ENCODE peak calls at places on chromosome 21, in eight cellular contexts. N is A549, O is IMR-90, J is GM12878, D is mammary epithelial cell, P is fibroblast of lung, Y is PC-3, U is OCI-LY7. X is an unnamed sample.

GRCh38 chr21:29511076-29511475 is 212.4 kb downstream of the BACH1 start:
- DNase-seq in P (peak), O (no peak), Y (no peak), U (no peak), N (no peak), J (no peak), D (no peak), X (no peak)

GRCh38 chr21:28781602-28782274 is 210.9 kb downstream of the LTN1 start:
- DNase-seq in Y (peak), D (peak), P (no peak), J (no peak), U (peak), N (no peak), O (peak), X (peak)

GRCh38 chr21:27129694-27130093 is 162.8 kb upstream of the ADAMTS5 start:
- DNase-seq in Y (no peak), O (no peak), D (no peak), P (no peak), J (no peak), N (no peak), U (no peak), X (no peak)

GRCh38 chr21:9758141-9758540 is 763.2 kb upstream of the TPTE start:
- DNase-seq in U (no peak), J (no peak), P (no peak), O (no peak), N (no peak), D (no peak), Y (no peak), X (no peak)

GRCh38 chr21:25171438-25171837 is 435.8 kb downstream of the MRPL39 start:
- DNase-seq in U (no peak), P (peak), Y (peak), O (peak), N (no peak), J (no peak), D (no peak), X (no peak)

GRCh38 chr21:26041441-26042180 is 129.0 kb downstream of the APP start:
- DNase-seq in O (peak), U (no peak), P (peak), Y (peak), D (peak), N (no peak), J (no peak), X (peak)

GRCh38 chr21:40335689-40336088 is 468.5 kb downstream of the PCP4 start:
- DNase-seq in D (no peak), J (no peak), U (no peak), N (no peak), P (no peak), Y (no peak), O (no peak), X (no peak)

GRCh38 chr21:31733521-31734149 is 1.7 kb upstream of the SCAF4 start:
- DNase-seq in N (no peak), Y (no peak), J (no peak), U (peak), P (no peak), O (peak), D (no peak), X (peak)

GRCh38 chr21:32309906-32310460 is 11.3 kb downstream of the MRAP start:
- DNase-seq in N (no peak), O (no peak), D (no peak), U (no peak), P (no peak), Y (no peak), J (no peak), X (peak)

GRCh38 chr21:34926784-34927548 is 122.1 kb downstream of the RUNX1 start:
- DNase-seq in Y (peak), O (peak), D (no peak), U (no peak), J (no peak), N (no peak), P (peak), X (peak)

GRCh38 chr21:34363733-34364132 is at the start of gene KCNE2:
- DNase-seq in D (no peak), P (no peak), O (no peak), Y (no peak), N (no peak), U (no peak), J (no peak), X (no peak)

GRCh38 chr21:14616303-14617039 is 70.4 kb upstream of the SAMSN1 start:
- DNase-seq in J (no peak), P (no peak), Y (peak), N (no peak), U (no peak), O (no peak), D (peak), X (no peak)

DNA sequence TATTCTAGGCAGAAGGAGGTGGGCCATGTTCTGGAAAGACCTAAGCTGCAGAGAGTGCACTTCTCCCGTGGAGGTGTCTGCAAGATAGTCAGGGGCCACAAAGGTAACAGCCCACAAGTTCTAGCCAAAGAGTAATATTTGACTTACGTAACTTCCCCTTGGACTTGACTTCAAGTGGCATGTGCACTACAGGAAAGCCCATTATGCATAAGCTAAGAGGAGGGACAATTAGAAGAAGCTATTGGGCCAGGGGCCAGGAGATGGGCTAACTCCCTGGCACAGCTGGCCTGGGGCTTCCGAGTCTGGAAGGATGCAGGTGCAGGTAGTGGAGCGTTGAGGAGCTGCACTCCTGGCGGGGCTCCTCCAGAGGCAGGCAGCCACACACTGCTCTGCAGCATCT is 58.3 kb downstream of the ERG start:
- DNase-seq in U (no peak), N (no peak), P (no peak), J (no peak), Y (no peak), O (no peak), D (no peak), X (peak)
- H3K27ac ChIP-seq in U (no peak), N (peak), P (no peak), J (no peak), Y (no peak), O (no peak), D (no peak), X (peak)

DNA sequence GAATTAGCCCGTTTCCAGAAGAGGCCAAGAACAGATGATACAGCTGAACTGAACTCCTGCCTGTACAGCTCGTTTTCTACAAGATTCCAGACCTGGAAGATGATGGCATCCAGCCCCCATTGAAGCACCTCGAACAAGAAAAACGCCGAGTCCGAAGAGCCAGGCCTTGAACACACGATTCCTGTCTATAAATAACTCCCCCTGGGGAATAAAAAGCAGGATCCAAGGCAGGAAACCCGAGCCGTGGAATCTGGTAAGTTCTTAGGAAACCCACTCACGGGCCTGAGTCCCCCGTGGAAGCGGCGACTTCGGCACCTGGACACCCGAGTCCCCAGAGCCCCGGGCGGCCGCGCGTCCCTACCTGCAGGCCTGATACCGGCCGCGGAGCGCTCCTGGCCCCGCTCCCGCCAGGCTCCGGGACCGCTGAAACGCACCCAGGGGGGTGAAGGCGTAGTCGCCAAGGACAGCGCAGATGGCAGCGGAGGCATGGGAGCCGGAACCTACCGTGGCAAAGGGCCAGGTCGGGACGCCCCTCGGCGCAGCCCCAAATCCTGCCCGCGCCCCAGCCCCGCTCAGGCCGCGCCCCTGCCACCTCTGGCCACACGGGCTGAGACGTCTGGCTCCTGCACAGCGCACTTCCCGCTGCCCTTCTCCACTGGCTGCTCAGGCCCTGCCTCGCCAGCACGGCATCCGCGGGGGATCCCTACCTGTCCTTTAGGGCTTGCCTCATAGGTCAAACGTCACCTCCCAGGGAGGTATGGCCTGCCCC is 14.0 kb upstream of the HLCS start:
- DNase-seq in U (no peak), O (no peak), Y (peak), N (no peak), P (peak), J (no peak), D (no peak), X (no peak)
- H3K4me3 ChIP-seq in U (no peak), O (peak), Y (peak), N (peak), P (peak), J (peak), D (peak), X (peak)

GRCh38 chr21:44982558-44983244 is 42.9 kb downstream of the SLX9 start:
- DNase-seq in U (no peak), N (no peak), D (no peak), J (no peak), P (peak), O (peak), Y (peak), X (peak)
- H3K4me2 ChIP-seq in U (no peak), N (no peak), D (no peak), J (no peak), P (no peak), O (no peak), Y (no peak), X (no peak)

DNA sequence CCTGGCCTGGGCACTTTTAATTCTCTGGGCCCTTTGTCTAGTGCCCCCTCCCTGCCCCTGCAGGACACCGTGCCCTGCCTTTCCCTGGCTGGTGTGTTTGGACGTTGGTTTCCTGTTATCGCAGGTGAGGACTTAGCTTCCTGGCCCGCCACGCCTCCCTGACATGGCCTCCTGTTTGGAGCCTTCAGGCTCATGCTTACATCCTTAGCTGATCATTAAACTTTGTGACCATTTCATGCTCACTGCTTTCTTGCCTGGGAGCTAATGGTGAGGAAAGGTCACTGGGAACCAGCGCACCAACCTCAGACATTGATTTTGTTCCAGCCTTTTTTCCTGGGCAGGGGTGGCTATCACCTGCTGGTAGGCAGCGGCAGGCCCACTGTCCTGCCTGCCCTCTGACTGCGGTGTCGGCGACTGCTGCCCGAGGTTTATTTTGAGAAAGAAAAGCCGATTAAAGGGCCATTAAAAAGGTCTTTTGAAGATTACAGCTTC is 3.7 kb downstream of the PFKL start:
- DNase-seq in P (no peak), U (peak), J (no peak), O (no peak), Y (no peak), D (no peak), N (no peak), X (no peak)
- H3K27ac ChIP-seq in P (no peak), U (peak), J (no peak), O (no peak), Y (no peak), D (no peak), N (no peak), X (no peak)

GRCh38 chr21:36320421-36321324 is 676 bp downstream of the MORC3 start:
- DNase-seq in P (peak), N (peak), J (peak), U (peak), O (peak), Y (peak), D (peak), X (peak)

GRCh38 chr21:36323032-36323431 is 3.0 kb downstream of the MORC3 start:
- DNase-seq in J (no peak), O (peak), D (peak), U (no peak), Y (peak), N (no peak), P (no peak), X (no peak)

GRCh38 chr21:36319767-36320420 is at the start of gene MORC3:
- DNase-seq in Y (peak), P (peak), N (peak), U (peak), O (peak), D (peak), J (peak), X (peak)

GRCh38 chr21:36322083-36322424 is 2.1 kb downstream of the MORC3 start:
- DNase-seq in N (no peak), Y (no peak), J (no peak), P (no peak), U (no peak), D (no peak), O (no peak), X (no peak)

DNA sequence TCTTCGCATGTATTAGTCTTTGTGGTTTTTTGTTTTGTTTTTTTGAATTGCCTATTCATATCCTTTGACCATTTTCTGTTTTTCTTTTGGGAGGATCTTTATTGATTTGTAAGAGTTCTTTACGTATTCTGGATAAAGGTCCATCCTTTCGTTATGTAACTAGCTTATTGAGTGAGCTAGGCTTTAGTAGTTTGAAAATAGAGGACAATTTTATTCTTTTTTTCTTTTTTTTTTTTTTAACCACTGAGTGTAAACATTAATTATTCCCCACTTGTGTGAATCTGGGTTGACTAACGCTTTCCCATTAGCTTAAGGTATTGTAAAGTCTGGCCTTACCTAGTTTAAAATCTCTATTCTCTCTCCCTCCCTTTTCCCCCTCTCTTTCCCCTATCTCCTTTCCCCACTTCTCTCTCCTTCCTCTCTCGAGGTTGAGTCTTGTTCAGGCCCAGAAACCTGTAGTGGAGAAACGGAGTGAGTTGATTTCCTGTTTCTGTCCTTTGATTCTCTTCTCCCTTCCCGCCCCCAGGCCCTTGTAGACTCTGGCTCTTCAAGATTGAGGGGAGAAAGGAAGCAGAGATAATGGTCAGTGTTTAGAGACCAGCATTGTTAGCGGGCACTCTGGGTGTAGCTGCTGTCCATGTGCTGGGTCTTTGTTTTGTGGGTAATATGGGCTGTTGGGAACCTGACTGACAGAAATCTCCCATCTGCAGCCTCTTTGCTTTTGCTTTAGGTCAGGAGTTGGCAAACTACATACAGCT is 1.5 kb downstream of the MORC3 start:
- DNase-seq in U (peak), N (no peak), J (no peak), P (peak), O (peak), D (peak), Y (peak), X (peak)
- H3K4me3 ChIP-seq in U (peak), N (peak), J (peak), P (peak), O (peak), D (peak), Y (peak), X (peak)

GRCh38 chr21:45556302-45556644 is 14.0 kb upstream of the SLC19A1 start:
- DNase-seq in O (no peak), N (no peak), P (no peak), D (no peak), U (no peak), J (no peak), Y (no peak), X (no peak)
- H3K4me2 ChIP-seq in O (peak), N (peak), P (no peak), D (peak), U (no peak), J (peak), Y (peak), X (peak)

GRCh38 chr21:41951876-41952567 is 1.8 kb downstream of the C2CD2 start:
- DNase-seq in O (no peak), J (no peak), U (no peak), Y (no peak), P (no peak), N (no peak), D (no peak), X (peak)

GRCh38 chr21:41953249-41953830 is 478 bp downstream of the C2CD2 start:
- DNase-seq in P (no peak), Y (peak), U (no peak), O (no peak), N (no peak), J (no peak), D (peak), X (peak)

GRCh38 chr21:41948901-41949300 is 4.9 kb downstream of the C2CD2 start:
- DNase-seq in N (no peak), U (no peak), D (no peak), Y (no peak), J (no peak), P (no peak), O (no peak), X (no peak)

GRCh38 chr21:41952568-41953248 is 1.1 kb downstream of the C2CD2 start:
- DNase-seq in P (no peak), N (no peak), Y (peak), O (peak), D (peak), U (no peak), J (no peak), X (peak)

DNA sequence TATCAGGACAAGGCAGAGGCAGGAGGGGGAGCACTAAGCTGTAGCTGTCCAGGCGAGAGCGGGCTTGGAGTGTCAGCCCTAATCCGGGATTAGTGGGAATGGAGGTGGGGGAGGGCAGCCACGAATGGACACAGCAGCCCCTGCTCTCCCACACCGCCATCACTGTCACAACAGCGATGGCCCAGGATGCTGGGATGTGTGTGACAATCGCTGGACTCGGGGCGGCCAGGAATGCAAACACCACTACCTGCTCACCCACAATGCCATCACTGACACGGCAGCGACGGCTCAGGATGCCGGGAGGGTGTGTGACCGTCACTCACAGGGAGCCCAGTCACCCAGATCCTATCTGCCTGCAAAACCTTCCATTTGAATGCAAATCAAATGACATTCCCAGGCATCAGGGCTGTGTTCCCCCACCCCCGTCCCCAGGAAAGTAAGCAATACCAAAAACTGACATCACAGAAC is 2.8 kb downstream of the C2CD2 start:
- DNase-seq in P (no peak), U (no peak), Y (no peak), N (no peak), O (no peak), D (no peak), J (no peak), X (peak)
- H3K27ac ChIP-seq in P (no peak), U (no peak), Y (no peak), N (no peak), O (no peak), D (no peak), J (no peak), X (no peak)

GRCh38 chr21:41916888-41917433 is 36.9 kb downstream of the C2CD2 start:
- DNase-seq in Y (no peak), N (no peak), J (no peak), P (no peak), D (no peak), O (no peak), U (peak), X (no peak)

GRCh38 chr21:41917531-41917930 is 36.3 kb downstream of the C2CD2 start:
- DNase-seq in D (no peak), U (no peak), J (no peak), O (no peak), Y (no peak), N (no peak), P (no peak), X (no peak)

GRCh38 chr21:41919666-41920398 is 34.0 kb downstream of the C2CD2 start:
- DNase-seq in D (no peak), O (no peak), Y (no peak), N (no peak), J (no peak), U (no peak), P (no peak), X (no peak)

GRCh38 chr21:41921089-41921819 is 32.6 kb downstream of the C2CD2 start:
- DNase-seq in D (no peak), N (no peak), J (no peak), O (no peak), Y (no peak), P (no peak), U (peak), X (no peak)

GRCh38 chr21:41918561-41919358 is 35.1 kb downstream of the C2CD2 start:
- DNase-seq in J (no peak), P (no peak), O (no peak), U (no peak), Y (no peak), N (no peak), D (no peak), X (no peak)
- H3K4me3 ChIP-seq in J (no peak), P (no peak), O (no peak), U (no peak), Y (no peak), N (no peak), D (no peak), X (no peak)

GRCh38 chr21:45431781-45432572 is 27.0 kb downstream of the COL18A1 start:
- DNase-seq in Y (no peak), O (peak), U (no peak), D (no peak), J (no peak), N (no peak), P (peak), X (peak)
- H3K4me2 ChIP-seq in Y (no peak), O (no peak), U (no peak), D (no peak), J (no peak), N (peak), P (no peak), X (no peak)

GRCh38 chr21:44814498-44815023 is 3.3 kb downstream of the SUMO3 start:
- DNase-seq in O (no peak), J (no peak), U (no peak), D (no peak), N (no peak), Y (no peak), P (no peak), X (peak)
- H3K27ac ChIP-seq in O (no peak), J (no peak), U (no peak), D (no peak), N (no peak), Y (no peak), P (no peak), X (peak)